ENCODE peak calls at places on chromosomes 6 and 20, in six cellular contexts. L is PC-3, X is tibial nerve, G is tibial artery, I is gastrocnemius medialis, J is PC-9. Y is an unnamed sample. For H3K36me3 and H3K27me3, the result is how much of the 10 kb centered on the place peaks cover.

GRCh38 chr6:143999406-143999805 is 8.7 kb downstream of the PLAGL1 start:
- DNase-seq in L (peak), G (no peak), X (no peak), J (no peak), I (no peak), Y (peak)

GRCh38 chr20:3677733-3678132 is 4.1 kb downstream of the ADAM33 start:
- DNase-seq in J (no peak), I (no peak), G (no peak), L (no peak), X (no peak), Y (no peak)

GRCh38 chr6:63888416-63888815 is 252.8 kb downstream of the PHF3 start:
- DNase-seq in I (no peak), G (no peak), J (no peak), X (no peak), L (no peak), Y (no peak)

GRCh38 chr6:7402746-7403145 is 13.1 kb downstream of the RIOK1 start:
- DNase-seq in X (no peak), J (no peak), I (no peak), L (no peak), G (no peak), Y (no peak)

GRCh38 chr20:50196896-50197295 is 6.3 kb downstream of the CEBPB start:
- DNase-seq in J (no peak), L (no peak), X (no peak), I (no peak), G (no peak), Y (no peak)

GRCh38 chr6:54361734-54362133 is 53.5 kb downstream of the TINAG start:
- DNase-seq in G (no peak), I (no peak), L (no peak), X (no peak), J (no peak), Y (peak)

GRCh38 chr20:2358006-2358405 is 22.7 kb upstream of the TGM6 start:
- DNase-seq in X (no peak), I (no peak), G (no peak), J (no peak), L (peak), Y (peak)

GRCh38 chr20:63501818-63502670 is 3.2 kb upstream of the EEF1A2 start:
- DNase-seq in I (peak), J (no peak), L (no peak), G (no peak), X (no peak), Y (peak)

GRCh38 chr20:61271273-61272221 is 19.5 kb downstream of the CDH4 start:
- DNase-seq in L (no peak), I (no peak), G (no peak), J (no peak), X (no peak), Y (no peak)

GRCh38 chr20:57379263-57379647 is 11.9 kb upstream of the RBM38 start:
- DNase-seq in I (no peak), G (no peak), X (no peak), L (no peak), J (no peak), Y (no peak)

GRCh38 chr20:57378646-57379262 is 12.4 kb upstream of the RBM38 start:
- DNase-seq in I (no peak), J (no peak), G (no peak), X (no peak), L (no peak), Y (no peak)

GRCh38 chr20:57377350-57377749 is 13.8 kb upstream of the RBM38 start:
- DNase-seq in X (no peak), L (no peak), I (no peak), G (no peak), J (no peak), Y (no peak)

GRCh38 chr20:57380081-57380750 is 11.0 kb upstream of the RBM38 start:
- DNase-seq in L (no peak), X (no peak), I (no peak), J (no peak), G (no peak), Y (no peak)

DNA sequence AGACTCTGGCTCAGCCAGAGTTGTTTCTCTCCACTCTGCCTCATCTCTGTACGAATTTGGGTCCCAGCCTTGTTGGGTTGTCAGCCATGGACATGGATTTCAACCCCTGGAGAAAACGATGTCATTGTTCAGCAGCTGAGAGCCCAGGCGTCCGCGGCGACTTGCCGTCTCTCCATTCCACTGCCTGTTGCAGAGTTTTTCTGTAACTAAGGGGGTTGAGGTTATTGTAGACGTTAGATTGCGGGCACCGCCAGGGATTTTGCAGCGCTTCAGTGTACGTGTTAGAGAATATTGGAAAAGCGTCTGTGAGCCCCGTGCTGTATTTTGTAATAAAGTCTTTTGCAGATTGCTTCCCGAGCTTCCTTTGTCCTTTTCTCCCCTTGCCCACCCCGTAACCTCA is 13.1 kb upstream of the RBM38 start:
- DNase-seq in L (no peak), G (no peak), X (no peak), I (no peak), J (no peak), Y (no peak)
- H3K36me3 ChIP-seq in L (under half), G (half or more), X (under half), I (under half), J (under half), Y (under half)

DNA sequence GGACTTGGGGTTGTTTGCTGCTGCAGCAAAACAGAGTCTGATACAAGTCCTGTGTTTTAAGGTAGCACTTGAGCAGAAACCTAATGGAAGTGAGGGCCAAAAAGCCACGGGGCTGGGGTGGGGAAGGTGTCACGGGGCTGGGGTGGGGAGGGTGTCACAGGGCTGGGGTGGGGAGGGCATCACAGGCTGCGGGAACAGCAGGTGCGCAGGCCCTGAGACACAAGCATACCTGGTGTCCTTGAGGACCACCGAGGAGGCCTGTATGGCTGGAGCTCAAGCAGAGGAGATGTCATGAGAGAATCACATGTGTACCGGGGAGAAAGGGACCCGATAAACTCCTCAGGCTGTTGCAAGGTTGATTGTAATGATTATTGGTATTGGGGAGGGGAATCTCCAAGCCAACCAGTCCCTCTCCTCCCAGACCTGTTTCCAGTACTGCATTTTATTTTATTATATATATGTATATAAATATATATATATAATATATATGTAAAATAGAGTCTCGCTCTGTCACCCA is 13.6 kb upstream of the SPO11 start:
- DNase-seq in G (no peak), I (no peak), J (no peak), X (no peak), L (no peak), Y (no peak)
- TF ChIP-seq CTCF in G (no peak), I (no peak), J (no peak), X (no peak), L (no peak), Y (no peak)

DNA sequence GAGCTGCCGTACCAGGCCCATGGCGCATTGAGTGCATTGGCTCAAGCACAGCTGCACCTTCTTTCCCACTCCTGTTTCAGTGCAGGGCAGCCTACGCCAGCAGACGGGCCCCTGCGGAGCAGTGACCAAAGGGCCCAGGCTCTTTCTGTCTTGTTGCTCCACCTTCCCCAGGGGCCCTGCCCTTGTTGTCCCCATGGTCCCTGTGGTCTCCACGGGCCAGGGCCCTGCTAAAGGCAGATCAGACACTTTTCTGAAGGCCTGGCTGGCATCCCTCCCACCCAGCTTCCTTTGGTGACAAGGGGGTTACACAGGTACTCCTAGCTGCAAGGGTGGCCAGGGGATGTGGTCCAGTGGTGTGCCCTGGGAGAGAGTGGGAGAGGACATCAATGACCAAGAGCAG is 159.5 kb upstream of the MLN start:
- DNase-seq in L (no peak), G (peak), J (no peak), X (no peak), I (no peak), Y (no peak)
- H3K27me3 ChIP-seq in L (under half), G (half or more), J (half or more), X (under half), I (under half), Y (under half)

DNA sequence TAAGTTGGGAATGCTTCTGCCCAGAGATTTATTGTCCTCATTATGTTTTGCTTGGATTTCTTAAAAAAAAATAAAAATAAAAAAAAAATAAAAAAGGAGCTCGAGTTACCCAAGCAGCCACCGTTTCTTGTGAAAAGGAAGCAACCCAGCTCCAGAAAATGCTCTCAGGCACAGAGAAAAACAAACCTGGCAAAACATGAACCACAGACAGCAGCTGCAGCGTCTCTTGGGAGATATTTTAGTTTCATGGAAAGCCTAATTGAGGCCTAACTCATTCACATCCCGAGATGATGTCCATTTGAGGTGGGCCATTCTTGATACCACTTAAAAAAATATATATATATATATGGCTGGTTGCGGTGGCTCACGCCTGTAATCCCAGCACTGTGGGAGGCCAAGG is 13.8 kb upstream of the MRAP2 start:
- DNase-seq in I (no peak), L (no peak), G (no peak), X (no peak), J (no peak), Y (no peak)
- H3K36me3 ChIP-seq in I (under half), L (under half), G (under half), X (under half), J (under half), Y (under half)

Y was measured in bronchial epithelial cell.